ENCODE peak calls at places on chromosomes 16 and 17, in six cellular contexts. Z is ovary, E is AG09309, J is psoas muscle, G is IMR-90, T is WERI-Rb-1. D is an unnamed sample.

GRCh38 chr16:73232555-73233422 is 184.9 kb upstream of the ZFHX3 start:
- DNase-seq in Z (peak), T (no peak), G (peak), E (peak), J (peak), D (no peak)

GRCh38 chr17:16377804-16378400 is 3.0 kb upstream of the UBB start:
- DNase-seq in T (no peak), J (no peak), E (no peak), Z (no peak), G (peak), D (no peak)

GRCh38 chr17:48510761-48511604 is 19.8 kb downstream of the HOXB1 start:
- DNase-seq in E (peak), T (no peak), G (peak), Z (no peak), J (no peak), D (no peak)

GRCh38 chr16:30748634-30749445 is 615 bp downstream of the PHKG2 start:
- DNase-seq in E (no peak), Z (peak), G (peak), J (peak), T (peak), D (no peak)

GRCh38 chr16:70701998-70702397 is 16.1 kb upstream of the MTSS2 start:
- DNase-seq in J (no peak), Z (no peak), E (no peak), G (no peak), T (no peak), D (no peak)

GRCh38 chr16:11255737-11256656 is at the start of gene SOCS1:
- DNase-seq in E (peak), G (peak), Z (peak), J (peak), T (peak), D (peak)

GRCh38 chr17:45036696-45037095 is 14.7 kb downstream of the DCAKD start:
- DNase-seq in T (peak), E (no peak), J (no peak), Z (no peak), G (no peak), D (no peak)

GRCh38 chr16:12311887-12312286 is 335.4 kb downstream of the SNX29 start:
- DNase-seq in Z (no peak), T (no peak), G (no peak), J (no peak), E (no peak), D (no peak)

GRCh38 chr16:30991052-30991451 is 6.0 kb downstream of the HSD3B7 start:
- DNase-seq in E (no peak), T (no peak), J (no peak), G (no peak), Z (no peak), D (no peak)

GRCh38 chr16:88768041-88768876 is 16.8 kb downstream of the PIEZO1 start:
- DNase-seq in T (peak), E (no peak), J (peak), G (peak), Z (peak), D (no peak)

GRCh38 chr17:48542114-48542955 is 2.6 kb downstream of the HOXB2 start:
- DNase-seq in Z (no peak), G (peak), J (no peak), T (no peak), E (no peak), D (peak)

GRCh38 chr16:46974352-46974751 is 878 bp upstream of the DNAJA2 start:
- DNase-seq in T (peak), E (no peak), Z (no peak), J (no peak), G (no peak), D (no peak)

GRCh38 chr16:11386791-11387546 is 41.7 kb downstream of the RMI2 start:
- DNase-seq in T (peak), G (no peak), J (peak), Z (no peak), E (no peak), D (peak)

GRCh38 chr16:4612474-4612931 is 2.2 kb downstream of the UBALD1 start:
- DNase-seq in E (no peak), J (no peak), G (no peak), T (no peak), Z (peak), D (peak)

GRCh38 chr16:22782299-22782698 is 31.7 kb upstream of the HS3ST2 start:
- DNase-seq in T (no peak), J (no peak), G (no peak), E (no peak), Z (no peak), D (no peak)

GRCh38 chr17:74601944-74602572 is 10.0 kb upstream of the CD300LD start:
- DNase-seq in T (peak), Z (no peak), J (no peak), E (no peak), G (peak), D (peak)

GRCh38 chr17:60372790-60373483 is 19.0 kb downstream of the USP32 start:
- DNase-seq in G (peak), T (no peak), E (no peak), Z (no peak), J (no peak), D (no peak)

GRCh38 chr16:75113541-75114121 is 2.9 kb downstream of the LDHD start:
- DNase-seq in E (no peak), Z (no peak), T (no peak), G (no peak), J (no peak), D (peak)

GRCh38 chr16:25051446-25052160 is 36.4 kb upstream of the ARHGAP17 start:
- DNase-seq in E (no peak), G (peak), Z (no peak), J (no peak), T (no peak), D (no peak)

GRCh38 chr17:53837131-53837530 is 14.4 kb downstream of the KIF2B start:
- DNase-seq in G (no peak), J (no peak), E (no peak), T (no peak), Z (no peak), D (no peak)

GRCh38 chr16:65822148-65822547 is 544.3 kb upstream of the CDH5 start:
- DNase-seq in J (no peak), E (no peak), Z (no peak), T (no peak), G (no peak), D (no peak)

GRCh38 chr17:7832431-7832830 is 1.6 kb upstream of the KDM6B start:
- DNase-seq in Z (no peak), G (no peak), J (no peak), T (no peak), E (no peak), D (no peak)

GRCh38 chr17:6177941-6178694 is 107.9 kb downstream of the WSCD1 start:
- DNase-seq in G (no peak), J (no peak), T (peak), E (no peak), Z (no peak), D (no peak)

GRCh38 chr16:51766739-51767138 is 615.7 kb upstream of the SALL1 start:
- DNase-seq in Z (no peak), T (no peak), G (peak), J (no peak), E (no peak), D (no peak)

GRCh38 chr16:15607700-15608396 is 35.1 kb downstream of the MARF1 start:
- DNase-seq in T (no peak), J (peak), G (peak), Z (no peak), E (no peak), D (no peak)

GRCh38 chr16:56801762-56802161 is 63.2 kb upstream of the SLC12A3 start:
- DNase-seq in E (no peak), G (no peak), Z (no peak), J (no peak), T (no peak), D (no peak)

GRCh38 chr17:48236681-48237134 is 129.1 kb downstream of the SNX11 start:
- DNase-seq in E (no peak), Z (no peak), J (no peak), G (peak), T (no peak), D (no peak)

GRCh38 chr17:62892870-62893338 is 73.1 kb upstream of the TANC2 start:
- DNase-seq in T (no peak), E (peak), J (no peak), Z (no peak), G (peak), D (no peak)

GRCh38 chr17:75906143-75906884 is 1.6 kb upstream of the MRPL38 start:
- DNase-seq in G (no peak), Z (no peak), J (no peak), E (no peak), T (no peak), D (no peak)

GRCh38 chr16:88871730-88872416 is 5.4 kb upstream of the PABPN1L start:
- DNase-seq in E (no peak), G (no peak), J (no peak), Z (no peak), T (no peak), D (no peak)

GRCh38 chr16:56048425-56049100 is 142.7 kb upstream of the GNAO1 start:
- DNase-seq in J (no peak), Z (no peak), G (no peak), E (no peak), T (no peak), D (no peak)

GRCh38 chr17:18921912-18922451 is 30.0 kb upstream of the SLC5A10 start:
- DNase-seq in J (no peak), T (no peak), Z (no peak), G (peak), E (no peak), D (no peak)

GRCh38 chr17:77404812-77405581 is 264.2 kb downstream of the SEC14L1 start:
- DNase-seq in J (no peak), T (no peak), E (no peak), Z (no peak), G (peak), D (no peak)
- H3K4me3 ChIP-seq in J (no peak), T (no peak), E (no peak), Z (no peak), G (no peak), D (no peak)

DNA sequence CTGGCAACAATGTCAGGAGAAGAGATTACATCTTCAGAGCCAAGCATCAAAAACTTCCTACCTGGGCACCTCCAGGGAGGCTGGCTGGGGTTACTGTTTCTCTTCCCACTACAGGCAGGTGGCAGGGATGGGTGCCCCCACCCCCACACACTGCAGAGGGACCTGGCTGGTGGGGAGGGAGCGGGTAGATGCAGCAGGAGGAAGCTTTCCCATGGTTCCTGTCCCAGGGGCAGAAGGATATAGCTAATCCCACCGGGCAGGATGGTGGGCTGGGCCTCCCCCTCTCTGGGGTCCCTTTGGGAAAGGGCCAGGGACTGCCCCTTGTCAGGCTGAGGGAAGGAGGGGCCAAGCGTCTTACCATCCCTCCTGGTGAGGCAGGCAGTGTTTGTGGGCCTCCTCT is 16.7 kb upstream of the MTMR4 start:
- DNase-seq in G (no peak), J (no peak), T (peak), E (no peak), Z (no peak), D (peak)
- H3K4me3 ChIP-seq in G (no peak), J (peak), T (peak), E (no peak), Z (peak), D (peak)

GRCh38 chr16:3098459-3099394 is at the start of gene ZSCAN10:
- DNase-seq in Z (no peak), T (no peak), J (no peak), E (no peak), G (no peak), D (peak)

GRCh38 chr16:3101018-3101840 is 2.1 kb upstream of the ZSCAN10 start:
- DNase-seq in Z (no peak), J (no peak), G (no peak), E (no peak), T (peak), D (peak)

GRCh38 chr16:3097266-3097665 is 1.8 kb downstream of the ZSCAN10 start:
- DNase-seq in J (no peak), T (no peak), Z (no peak), G (no peak), E (no peak), D (peak)

GRCh38 chr16:3099732-3100499 is 822 bp upstream of the ZSCAN10 start:
- DNase-seq in G (peak), J (peak), Z (peak), T (no peak), E (no peak), D (peak)

GRCh38 chr16:3099395-3099731 is 269 bp upstream of the ZSCAN10 start:
- DNase-seq in Z (no peak), E (no peak), J (no peak), G (no peak), T (no peak), D (no peak)
- H3K4me3 ChIP-seq in Z (no peak), E (no peak), J (peak), G (no peak), T (no peak), D (peak)

GRCh38 chr17:49997256-49997735 is 2.3 kb upstream of the DLX3 start:
- DNase-seq in E (no peak), G (no peak), Z (no peak), T (no peak), J (no peak), D (no peak)
- H3K4me3 ChIP-seq in E (no peak), G (no peak), Z (no peak), T (peak), J (peak), D (no peak)